ENCODE peak calls at places on chromosomes 7 and 10, in eight cellular contexts. Z, S, C, I, V, P, W and H are unnamed samples.

GRCh38 chr10:50551894-50552293 is 71.9 kb downstream of the SGMS1 start:
- DNase-seq in P (no peak), V (no peak), C (no peak), I (no peak), W (no peak), S (no peak), Z (no peak), H (no peak)

GRCh38 chr7:135327458-135327857 is 93.8 kb downstream of the STRA8 start:
- DNase-seq in P (no peak), I (no peak), S (no peak), V (no peak), C (no peak), W (no peak), Z (no peak), H (no peak)

GRCh38 chr10:86651021-86651471 is 3.3 kb upstream of the OPN4 start:
- DNase-seq in P (no peak), W (no peak), V (no peak), S (no peak), I (no peak), Z (no peak), C (no peak), H (no peak)

GRCh38 chr7:156156734-156157408 is 344.6 kb upstream of the SHH start:
- DNase-seq in P (no peak), V (no peak), S (peak), I (no peak), C (peak), W (no peak), Z (no peak), H (no peak)

GRCh38 chr7:24576171-24577052 is 3.2 kb downstream of the PALS2 start:
- DNase-seq in P (no peak), W (peak), S (peak), Z (no peak), C (peak), I (no peak), V (no peak), H (no peak)

GRCh38 chr10:47104101-47104707 is 193.0 kb downstream of the PTPN20 start:
- DNase-seq in P (no peak), Z (no peak), W (no peak), S (no peak), V (no peak), C (no peak), I (no peak), H (no peak)

GRCh38 chr7:81025360-81025759 is 106.5 kb upstream of the SEMA3C start:
- DNase-seq in Z (no peak), I (no peak), V (no peak), C (no peak), W (no peak), S (no peak), P (no peak), H (no peak)

GRCh38 chr10:104277785-104278184 is 8.8 kb downstream of the GSTO2 start:
- DNase-seq in V (no peak), S (no peak), I (no peak), W (no peak), C (no peak), Z (no peak), P (no peak), H (no peak)

GRCh38 chr7:35605760-35606159 is 89.2 kb downstream of the HERPUD2 start:
- DNase-seq in V (no peak), I (no peak), P (no peak), C (peak), W (peak), S (no peak), Z (no peak), H (no peak)

GRCh38 chr7:29879609-29880008 is 73.3 kb downstream of the WIPF3 start:
- DNase-seq in C (no peak), S (no peak), P (no peak), Z (no peak), V (no peak), W (no peak), I (no peak), H (no peak)

GRCh38 chr7:142930126-142930730 is 3.3 kb downstream of the TRPV5 start:
- DNase-seq in I (no peak), C (no peak), S (no peak), V (no peak), W (no peak), Z (no peak), P (no peak), H (no peak)

GRCh38 chr10:58089739-58090138 is 178.0 kb downstream of the IPMK start:
- DNase-seq in S (no peak), V (no peak), W (no peak), C (no peak), I (no peak), P (no peak), Z (no peak), H (no peak)

GRCh38 chr7:81882086-81882485 is 112.2 kb upstream of the HGF start:
- DNase-seq in S (no peak), V (no peak), C (no peak), W (peak), P (no peak), Z (no peak), I (no peak), H (no peak)